ENCODE peak calls at places on chromosomes 6 and 20, in four cellular contexts. A is DND-41, J is HT1080, T is HTR-8/SVneo. I is an unnamed sample.

GRCh38 chr20:45933231-45934045 is 1.0 kb upstream of the PCIF1 start:
- DNase-seq in A (peak), J (peak), T (peak), I (peak)

GRCh38 chr20:15867899-15868298 is 705.3 kb downstream of the KIF16B start:
- DNase-seq in A (no peak), J (no peak), T (no peak), I (peak)

GRCh38 chr6:114816678-114817077 is 473.9 kb upstream of the HS3ST5 start:
- DNase-seq in J (no peak), T (no peak), A (no peak), I (no peak)

GRCh38 chr20:10673176-10673830 is 496 bp downstream of the JAG1 start:
- DNase-seq in J (no peak), T (peak), A (no peak), I (no peak)

GRCh38 chr20:50153500-50154377 is at the start of gene PEDS1:
- DNase-seq in J (peak), T (peak), A (peak), I (peak)

GRCh38 chr20:32282461-32282860 is 5.0 kb downstream of the KIF3B start:
- DNase-seq in T (no peak), A (no peak), J (no peak), I (no peak)

GRCh38 chr6:25223421-25224052 is 55.6 kb upstream of the CARMIL1 start:
- DNase-seq in A (peak), J (peak), T (peak), I (peak)

GRCh38 chr6:90319044-90319443 is 22.4 kb upstream of the BACH2 start:
- DNase-seq in J (peak), T (no peak), A (no peak), I (no peak)

GRCh38 chr6:1724616-1725015 is 114.9 kb downstream of the FOXC1 start:
- DNase-seq in A (no peak), J (peak), T (no peak), I (no peak)

GRCh38 chr6:90184334-90185298 is 112.0 kb downstream of the BACH2 start:
- DNase-seq in J (no peak), T (no peak), A (no peak), I (peak)